ENCODE peak calls at places on chromosomes 11 and 22, in five cellular contexts. A is H1, K is HCT116, L is K562, P is GM12878. Y is an unnamed sample.
A peak's percentile ranks its signal among the peaks of the same experiment; 100 is the strongest.

GRCh38 chr22:21791635-21792625 is 56.3 kb upstream of the YPEL1 start:
- DNase-seq in A (no peak), K (no peak), L (peak; percentile 96), P (peak; percentile 62), Y (no peak)

GRCh38 chr11:133272386-133272785 is 259.9 kb downstream of the OPCML start:
- DNase-seq in A (no peak), K (no peak), L (no peak), P (no peak), Y (no peak)

GRCh38 chr11:30586251-30587144 is at the start of gene MPPED2:
- DNase-seq in A (peak; percentile 88), K (no peak), L (peak; percentile 12), P (no peak), Y (peak; percentile 33)

GRCh38 chr11:102468636-102469195 is 16.2 kb upstream of the TMEM123 start:
- DNase-seq in A (no peak), K (no peak), L (no peak), P (no peak), Y (no peak)

GRCh38 chr11:58133329-58134076 is 8.2 kb upstream of the OR9I1 start:
- DNase-seq in A (no peak), K (no peak), L (no peak), P (no peak), Y (no peak)

GRCh38 chr11:129323896-129324522 is 51.6 kb upstream of the BARX2 start:
- DNase-seq in A (peak; percentile 36), K (no peak), L (no peak), P (no peak), Y (no peak)

GRCh38 chr11:116984589-116984988 is 113.6 kb downstream of the SIK3 start:
- DNase-seq in A (no peak), K (no peak), L (no peak), P (no peak), Y (no peak)

GRCh38 chr22:17795143-17795542 is 20.9 kb upstream of the BID start:
- DNase-seq in A (no peak), K (no peak), L (no peak), P (no peak), Y (no peak)

GRCh38 chr11:94149435-94149834 is 20.8 kb downstream of the PANX1 start:
- DNase-seq in A (no peak), K (no peak), L (no peak), P (no peak), Y (no peak)

GRCh38 chr11:58707767-58708166 is 24.0 kb downstream of the GLYAT start:
- DNase-seq in A (no peak), K (no peak), L (no peak), P (no peak), Y (no peak)

GRCh38 chr11:76773921-76774361 is 9.2 kb upstream of the TSKU start:
- DNase-seq in A (no peak), K (no peak), L (no peak), P (no peak), Y (no peak)

GRCh38 chr11:117677729-117678310 is 119.2 kb downstream of the DSCAML1 start:
- DNase-seq in A (no peak), K (no peak), L (no peak), P (no peak), Y (no peak)

GRCh38 chr11:66017354-66017753 is 5.5 kb downstream of the CST6 start:
- DNase-seq in A (no peak), K (no peak), L (peak; percentile 63), P (no peak), Y (no peak)

GRCh38 chr11:131146817-131147490 is 223.5 kb upstream of the NTM start:
- DNase-seq in A (no peak), K (no peak), L (no peak), P (no peak), Y (no peak)

GRCh38 chr11:27673979-27674663 is 26.1 kb downstream of the BDNF start:
- DNase-seq in A (no peak), K (no peak), L (no peak), P (no peak), Y (no peak)

GRCh38 chr22:28711820-28712777 is 29.5 kb downstream of the CHEK2 start:
- DNase-seq in A (no peak), K (no peak), L (peak; percentile 11), P (no peak), Y (peak; percentile 1)

GRCh38 chr11:110858556-110858921 is 146.3 kb upstream of the ARHGAP20 start:
- DNase-seq in A (no peak), K (no peak), L (no peak), P (no peak), Y (no peak)

GRCh38 chr11:120566176-120566575 is 54.6 kb downstream of the GRIK4 start:
- DNase-seq in A (no peak), K (peak; percentile 65), L (no peak), P (no peak), Y (no peak)

GRCh38 chr11:9613830-9614762 is 40.6 kb downstream of the WEE1 start:
- DNase-seq in A (peak; percentile 90), K (peak; percentile 69), L (peak; percentile 94), P (peak; percentile 78), Y (peak; percentile 63)
- TF ChIP-seq ZNF274 in A (no peak), K (no peak), L (no peak), P (no peak), Y (no peak)

DNA sequence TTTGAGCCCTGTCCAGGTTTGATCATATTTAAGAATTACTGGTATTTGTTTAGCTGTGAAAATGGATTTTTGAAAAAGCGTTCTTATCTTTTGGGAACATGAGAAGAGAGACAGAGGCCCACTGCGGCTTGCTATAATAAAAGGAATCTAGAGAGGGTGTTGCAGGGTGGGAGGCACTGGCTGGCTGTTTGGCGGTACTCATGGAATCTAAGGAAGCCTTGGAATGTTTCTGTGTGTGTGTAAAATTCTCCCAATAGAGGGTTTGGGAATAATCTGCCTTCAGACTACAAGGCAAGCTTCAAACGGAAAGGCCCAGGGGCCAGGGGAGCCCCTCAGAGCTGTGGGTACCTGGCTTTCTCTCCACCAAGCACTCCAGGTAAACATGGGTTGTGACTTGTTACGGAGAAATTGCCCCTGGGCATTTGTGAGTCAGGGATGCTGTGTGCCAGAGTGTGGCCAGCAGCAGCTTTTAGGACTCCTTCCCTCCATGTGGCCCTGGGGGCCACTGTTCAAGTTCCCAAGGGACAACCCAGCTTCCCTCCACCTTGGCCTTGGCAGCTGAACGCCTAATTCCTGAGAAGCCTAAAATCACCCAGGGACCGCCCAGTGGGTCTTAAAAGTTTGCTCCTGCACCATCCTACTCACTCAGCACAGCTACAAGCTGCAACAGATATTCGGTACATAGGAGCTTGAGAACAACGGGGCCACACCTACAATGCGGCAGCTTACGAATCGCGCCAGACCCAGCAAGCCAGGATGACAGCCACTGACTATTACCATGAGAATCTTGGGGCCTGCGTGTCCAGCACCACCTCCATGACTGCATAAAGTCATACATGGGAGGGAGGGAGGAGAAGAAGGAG is 14.1 kb upstream of the SYT8 start:
- DNase-seq in A (no peak), K (no peak), L (no peak), P (no peak), Y (no peak)
- TF ChIP-seq ZNF274 in A (no peak), K (no peak), L (no peak), P (no peak), Y (no peak)

DNA sequence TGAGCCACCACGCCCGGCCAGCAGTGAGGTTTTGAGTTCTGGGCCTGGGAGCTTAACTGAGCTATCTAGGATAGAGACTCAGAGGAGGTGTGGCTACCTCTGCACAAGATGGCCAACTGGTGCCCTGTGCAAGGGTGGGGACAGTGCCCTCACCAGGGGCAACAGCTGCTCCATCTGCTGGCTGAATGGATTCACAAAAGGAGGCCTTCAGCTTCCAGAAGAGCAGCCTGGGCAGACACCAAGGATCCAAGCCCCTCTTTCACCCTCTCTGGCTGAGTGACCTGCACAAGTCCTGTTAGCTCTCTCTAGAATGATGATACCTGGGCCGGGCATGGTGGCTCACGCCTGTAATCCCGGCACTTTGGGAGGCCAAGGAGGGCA is 33.5 kb upstream of the BAIAP2L2 start:
- DNase-seq in A (no peak), K (peak; percentile 35), L (no peak), P (no peak), Y (no peak)
- TF ChIP-seq ZNF274 in A (no peak), K (no peak), L (no peak), P (no peak), Y (no peak)

GRCh38 chr22:24147666-24148065 is 33.6 kb upstream of the SUSD2 start:
- DNase-seq in A (no peak), K (no peak), L (no peak), P (no peak), Y (no peak)
- TF ChIP-seq ZNF274 in A (no peak), K (no peak), L (no peak), P (no peak), Y (no peak)

DNA sequence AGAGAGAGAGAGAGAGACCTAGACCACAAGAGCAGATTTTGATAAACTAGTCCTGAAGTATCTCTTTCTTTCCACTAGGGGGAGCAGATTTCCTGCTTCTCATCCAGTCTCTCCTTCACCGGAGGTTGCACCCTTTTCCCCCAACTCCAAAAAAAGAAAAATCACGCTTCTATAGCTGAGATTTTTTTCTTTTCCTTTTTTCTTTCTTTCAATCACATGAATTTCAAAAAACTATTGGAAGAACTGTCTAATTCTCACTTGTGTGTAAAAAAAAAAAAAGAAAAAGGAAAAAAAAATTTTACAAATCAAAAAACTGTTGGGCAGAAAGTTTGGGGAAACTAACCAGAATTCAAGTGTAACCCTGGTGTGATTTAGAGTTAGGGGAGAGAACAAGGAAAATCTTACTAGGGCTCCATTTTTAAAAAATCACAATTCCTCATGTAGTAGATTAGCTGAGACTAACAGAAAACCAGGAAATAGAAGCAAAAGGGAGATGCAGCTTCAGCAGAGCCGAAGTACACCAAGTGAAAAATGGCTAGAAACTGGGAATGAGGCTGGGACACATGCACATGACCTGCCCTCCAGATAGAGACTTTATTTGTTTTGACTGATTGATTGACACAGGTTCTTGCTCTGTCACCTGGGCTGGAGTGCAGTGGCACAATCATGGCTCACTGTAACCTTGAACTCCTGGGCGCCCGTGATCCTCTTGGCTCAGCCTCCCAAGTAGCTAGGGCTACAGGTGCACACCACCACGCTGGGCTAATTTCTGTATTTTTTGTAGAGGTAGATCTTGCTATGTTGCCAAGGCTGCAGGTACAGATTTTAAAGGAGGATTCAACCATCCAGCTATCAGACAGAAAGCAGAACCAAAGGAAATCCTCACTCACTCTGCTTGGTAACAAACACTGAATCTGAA is 27.1 kb downstream of the SDHD start:
- DNase-seq in A (no peak), K (peak; percentile 49), L (peak; percentile 74), P (no peak), Y (peak; percentile 8)
- TF ChIP-seq ZNF274 in A (no peak), K (no peak), L (no peak), P (no peak), Y (no peak)